ENCODE peak calls at places on chromosomes 1 and 21, in four cellular contexts. Y is neural crest cell; Q is AG10803; O is activated CD8-positive, alpha-beta T cell treated with anti-CD3 and anti-CD28 coated beads for 36 hours. Z is an unnamed sample.

GRCh38 chr1:30317921-30318320 is 405.5 kb downstream of the MATN1 start:
- DNase-seq in O (no peak), Y (no peak), Q (no peak), Z (no peak)

GRCh38 chr21:38661296-38662223 is 144.2 kb upstream of the ETS2 start:
- DNase-seq in Y (peak), Q (peak), O (peak), Z (no peak)

GRCh38 chr1:218454700-218455282 is 109.7 kb downstream of the TGFB2 start:
- DNase-seq in Y (no peak), O (no peak), Q (no peak), Z (no peak)

GRCh38 chr1:245118066-245118465 is 36.7 kb upstream of the KIF26B start:
- DNase-seq in Q (no peak), O (no peak), Y (no peak), Z (no peak)

GRCh38 chr21:16302851-16303282 is 573.1 kb downstream of the USP25 start:
- DNase-seq in Y (no peak), O (no peak), Q (peak), Z (no peak)

GRCh38 chr1:28579374-28579773 is 12.7 kb upstream of the RAB42 start:
- DNase-seq in Q (no peak), Y (no peak), O (no peak), Z (no peak)

GRCh38 chr1:197614916-197615692 is 160.2 kb downstream of the DENND1B start:
- DNase-seq in O (peak), Y (peak), Q (peak), Z (no peak)

GRCh38 chr1:62229932-62230331 is 35.3 kb downstream of the L1TD1 start:
- DNase-seq in Y (no peak), Q (no peak), O (no peak), Z (no peak)

GRCh38 chr21:21216013-21216412 is 217.8 kb downstream of the NCAM2 start:
- DNase-seq in Y (no peak), O (no peak), Q (no peak), Z (no peak)

GRCh38 chr1:230205719-230206198 is 138.7 kb downstream of the GALNT2 start:
- DNase-seq in Q (peak), Y (no peak), O (no peak), Z (no peak)
- TF ChIP-seq CTCF in Q (no peak), Y (no peak), O (no peak), Z (no peak)

GRCh38 chr1:184597652-184598357 is 156.9 kb downstream of the EDEM3 start:
- DNase-seq in O (no peak), Q (no peak), Y (no peak), Z (no peak)

GRCh38 chr1:184595609-184596008 is 159.0 kb downstream of the EDEM3 start:
- DNase-seq in O (no peak), Y (no peak), Q (peak), Z (no peak)

GRCh38 chr1:184598403-184598802 is 156.3 kb downstream of the EDEM3 start:
- DNase-seq in O (no peak), Y (no peak), Q (no peak), Z (no peak)

GRCh38 chr1:184593612-184594011 is 161.0 kb downstream of the EDEM3 start:
- DNase-seq in O (no peak), Q (no peak), Y (no peak), Z (no peak)

GRCh38 chr1:184596950-184597651 is 157.6 kb downstream of the EDEM3 start:
- DNase-seq in Q (no peak), Y (no peak), O (no peak), Z (no peak)
- TF ChIP-seq CTCF in Q (no peak), Y (peak), O (peak), Z (no peak)

GRCh38 chr1:35885961-35886558 is 3.1 kb downstream of the AGO1 start:
- DNase-seq in O (no peak), Q (no peak), Y (peak), Z (no peak)

GRCh38 chr1:35884934-35885333 is 1.9 kb downstream of the AGO1 start:
- DNase-seq in O (no peak), Q (no peak), Y (no peak), Z (no peak)

GRCh38 chr1:35887508-35887907 is 4.5 kb downstream of the AGO1 start:
- DNase-seq in Q (no peak), Y (no peak), O (no peak), Z (no peak)

GRCh38 chr1:35886606-35887431 is 3.8 kb downstream of the AGO1 start:
- DNase-seq in O (no peak), Q (no peak), Y (no peak), Z (peak)

GRCh38 chr1:35888255-35888654 is 5.2 kb downstream of the AGO1 start:
- DNase-seq in Y (no peak), Q (no peak), O (no peak), Z (no peak)
- TF ChIP-seq CTCF in Y (no peak), Q (no peak), O (no peak), Z (no peak)

GRCh38 chr21:27466175-27466574 is 499.3 kb upstream of the ADAMTS5 start:
- DNase-seq in Q (no peak), Y (no peak), O (no peak), Z (no peak)
- TF ChIP-seq CTCF in Q (no peak), Y (no peak), O (no peak), Z (no peak)

Z was measured in GM10248.